ENCODE peak calls at places on chromosomes 16 and 17, in five cellular contexts. U, F, D, H and G are unnamed samples.

GRCh38 chr16:89113661-89114060 is 20.0 kb downstream of the ACSF3 start:
- DNase-seq in H (no peak), D (no peak), F (no peak), U (no peak), G (no peak)

GRCh38 chr17:62807812-62808575 is at the start of gene MARCHF10:
- DNase-seq in F (no peak), D (peak), U (no peak), H (peak), G (no peak)

GRCh38 chr17:35188111-35188510 is 6.1 kb downstream of the SLC35G3 start:
- DNase-seq in H (no peak), D (no peak), U (no peak), F (peak), G (peak)

GRCh38 chr16:53849585-53849984 is 145.6 kb downstream of the FTO start:
- DNase-seq in D (no peak), H (no peak), F (no peak), U (no peak), G (no peak)

GRCh38 chr17:18004901-18005305 is 32.2 kb downstream of the DRC3 start:
- DNase-seq in H (peak), D (no peak), F (no peak), U (no peak), G (no peak)

GRCh38 chr17:8341456-8341855 is 1.8 kb downstream of the ODF4 start:
- DNase-seq in D (no peak), F (no peak), U (no peak), H (peak), G (no peak)

GRCh38 chr17:77963441-77963840 is 4.9 kb downstream of the TNRC6C start:
- DNase-seq in D (peak), H (no peak), F (no peak), U (peak), G (peak)

GRCh38 chr16:66342294-66342900 is 24.1 kb upstream of the CDH5 start:
- DNase-seq in F (no peak), U (no peak), D (no peak), H (peak), G (no peak)

GRCh38 chr16:88378836-88379693 is 3.7 kb upstream of the ZNF469 start:
- DNase-seq in H (no peak), U (no peak), F (no peak), D (no peak), G (no peak)

GRCh38 chr16:54540525-54541180 is 254.1 kb upstream of the IRX3 start:
- DNase-seq in U (no peak), D (peak), H (no peak), F (no peak), G (no peak)

GRCh38 chr17:40582328-40582901 is 17.1 kb upstream of the CCR7 start:
- DNase-seq in D (peak), H (peak), F (no peak), U (peak), G (no peak)

GRCh38 chr16:4882633-4883285 is 35.5 kb downstream of the UBN1 start:
- DNase-seq in D (peak), U (no peak), H (no peak), F (no peak), G (peak)

GRCh38 chr16:84220851-84221250 is 19.0 kb downstream of the KCNG4 start:
- DNase-seq in D (no peak), H (no peak), U (no peak), F (no peak), G (peak)

GRCh38 chr16:72125635-72126428 is 32.2 kb downstream of the DHX38 start:
- DNase-seq in H (no peak), D (no peak), U (no peak), F (no peak), G (no peak)

GRCh38 chr16:15879255-15879804 is 9.1 kb downstream of the CEP20 start:
- DNase-seq in U (no peak), D (no peak), F (peak), H (no peak), G (peak)

GRCh38 chr17:80047176-80047575 is 10.7 kb downstream of the CCDC40 start:
- DNase-seq in D (no peak), U (no peak), H (no peak), F (no peak), G (no peak)

GRCh38 chr17:9230346-9230745 is 209.0 kb downstream of the NTN1 start:
- DNase-seq in U (no peak), H (no peak), F (peak), D (no peak), G (no peak)

GRCh38 chr17:9666461-9667050 is 21.2 kb downstream of the USP43 start:
- DNase-seq in F (no peak), H (no peak), U (no peak), D (no peak), G (no peak)

GRCh38 chr16:85238233-85238647 is 126.0 kb upstream of the CIBAR2 start:
- DNase-seq in U (no peak), D (peak), F (peak), H (peak), G (peak)

GRCh38 chr16:21663889-21664647 is at the start of gene OTOA:
- DNase-seq in H (peak), U (no peak), D (no peak), F (no peak), G (no peak)

GRCh38 chr16:728890-729744 is 2.2 kb downstream of the HAGHL start:
- DNase-seq in D (no peak), F (no peak), H (peak), U (no peak), G (no peak)

GRCh38 chr17:37417852-37418251 is 11.2 kb downstream of the TADA2A start:
- DNase-seq in U (no peak), F (no peak), H (no peak), D (no peak), G (peak)

GRCh38 chr17:2049333-2050245 is 5.3 kb upstream of the HIC1 start:
- DNase-seq in F (peak), U (peak), H (peak), D (peak), G (peak)

GRCh38 chr17:27492470-27492869 is 36.2 kb downstream of the KSR1 start:
- DNase-seq in U (no peak), D (no peak), F (no peak), H (no peak), G (no peak)

GRCh38 chr17:61131555-61131954 is 268.1 kb upstream of the TBX2 start:
- DNase-seq in D (no peak), U (no peak), F (no peak), H (no peak), G (no peak)

GRCh38 chr17:38749222-38750043 is 1.3 kb upstream of the PCGF2 start:
- DNase-seq in D (peak), F (peak), U (no peak), H (peak), G (peak)

GRCh38 chr16:276360-277077 is 775 bp upstream of the RGS11 start:
- DNase-seq in D (peak), F (no peak), H (no peak), U (no peak), G (no peak)

GRCh38 chr17:2170023-2170422 is 115.1 kb downstream of the HIC1 start:
- DNase-seq in H (peak), U (no peak), F (no peak), D (no peak), G (no peak)

GRCh38 chr17:63442549-63443035 is 3.5 kb downstream of the CYB561 start:
- DNase-seq in H (no peak), D (peak), F (no peak), U (no peak), G (no peak)

GRCh38 chr17:7113273-7114071 is 1.1 kb downstream of the ASGR2 start:
- DNase-seq in D (no peak), H (no peak), U (no peak), F (no peak), G (no peak)